ENCODE peak calls at places on chromosomes 5 and 9, in nine cellular contexts. R is HS-27A, P is fibroblast of the conjunctiva, Z is mesothelial cell of epicardium, G is uterus, T is HEK293T, A is left ventricle myocardium superior, J is fibroblast of gingiva, L is A172. B is an unnamed sample.

GRCh38 chr5:98771389-98772109 is 1.9 kb upstream of the RGMB start:
- DNase-seq in R (no peak), P (peak; percentile 92), Z (no peak), G (peak; percentile 65), T (peak; percentile 45), A (no peak), J (peak; percentile 85), L (peak; percentile 86), B (peak; percentile 86)

GRCh38 chr5:179224741-179225140 is 120.5 kb downstream of the ADAMTS2 start:
- DNase-seq in R (no peak), P (no peak), Z (no peak), G (no peak), T (no peak), A (no peak), J (no peak), L (no peak), B (no peak)

GRCh38 chr9:93669116-93669957 is 93.0 kb downstream of the PHF2 start:
- DNase-seq in R (no peak), P (no peak), Z (peak; percentile 32), G (peak; percentile 8), T (no peak), A (peak; percentile 23), J (no peak), L (no peak), B (no peak)

GRCh38 chr5:130333089-130333488 is 428.8 kb downstream of the CHSY3 start:
- DNase-seq in R (no peak), P (peak; percentile 1), Z (no peak), G (no peak), T (no peak), A (no peak), J (peak; percentile 29), L (peak; percentile 62), B (no peak)

GRCh38 chr5:111043712-111044506 is 27.6 kb upstream of the TSLP start:
- DNase-seq in R (no peak), P (no peak), Z (no peak), G (no peak), T (peak; percentile 39), A (no peak), J (peak; percentile 29), L (peak; percentile 46), B (no peak)

GRCh38 chr9:133956520-133957076 is 35.5 kb downstream of the VAV2 start:
- DNase-seq in R (no peak), P (no peak), Z (no peak), G (no peak), T (no peak), A (peak; percentile 46), J (peak; percentile 23), L (peak; percentile 50), B (no peak)

GRCh38 chr5:136132087-136132486 is 558 bp upstream of the SMAD5 start:
- DNase-seq in R (no peak), P (no peak), Z (no peak), G (peak; percentile 27), T (peak; percentile 19), A (peak; percentile 37), J (no peak), L (no peak), B (peak; percentile 8)

GRCh38 chr5:37448941-37449340 is 69.8 kb downstream of the WDR70 start:
- DNase-seq in R (no peak), P (no peak), Z (no peak), G (no peak), T (no peak), A (no peak), J (no peak), L (no peak), B (no peak)

GRCh38 chr5:79200573-79201183 is 35.3 kb upstream of the JMY start:
- DNase-seq in R (no peak), P (no peak), Z (no peak), G (no peak), T (peak; percentile 30), A (no peak), J (no peak), L (peak; percentile 46), B (no peak)

GRCh38 chr9:36328798-36329411 is 70.7 kb upstream of the GNE start:
- DNase-seq in R (peak; percentile 59), P (peak; percentile 74), Z (no peak), G (peak; percentile 48), T (peak; percentile 62), A (no peak), J (peak; percentile 59), L (peak; percentile 71), B (peak; percentile 45)

GRCh38 chr9:14312721-14313377 is 1.1 kb downstream of the NFIB start:
- DNase-seq in R (no peak), P (no peak), Z (peak; percentile 52), G (peak; percentile 34), T (no peak), A (peak; percentile 62), J (no peak), L (no peak), B (peak; percentile 31)